ENCODE peak calls at places on chromosomes 12 and 14, in seven cellular contexts. E is fibroblast of lung, O is A549, C is breast epithelium, I is AG09309, Y is OCI-LY7, A is PC-9. N is an unnamed sample.

GRCh38 chr12:122842505-122843405 is 7.5 kb downstream of the HIP1R start:
- DNase-seq in E (no peak), O (no peak), C (no peak), I (no peak), Y (no peak), A (no peak), N (no peak)

GRCh38 chr14:106094654-106095189 is 568.3 kb downstream of the TMEM121 start:
- DNase-seq in E (no peak), O (peak; percentile 48), C (no peak), I (no peak), Y (no peak), A (no peak), N (no peak)

GRCh38 chr12:102441077-102441596 is 39.2 kb downstream of the IGF1 start:
- DNase-seq in E (no peak), O (no peak), C (no peak), I (no peak), Y (no peak), A (no peak), N (no peak)

GRCh38 chr12:120229071-120229582 is 28.2 kb upstream of the RPLP0 start:
- DNase-seq in E (no peak), O (peak; percentile 75), C (no peak), I (no peak), Y (peak; percentile 35), A (peak; percentile 63), N (no peak)

GRCh38 chr12:107130830-107131760 is 37.7 kb upstream of the CRY1 start:
- DNase-seq in E (no peak), O (no peak), C (no peak), I (no peak), Y (no peak), A (no peak), N (no peak)

GRCh38 chr14:36085861-36086260 is 90.7 kb downstream of the PTCSC3 start:
- DNase-seq in E (no peak), O (no peak), C (no peak), I (no peak), Y (no peak), A (no peak), N (no peak)

GRCh38 chr12:52058631-52059324 is 7.5 kb downstream of the NR4A1 start:
- DNase-seq in E (peak; percentile 47), O (peak; percentile 74), C (no peak), I (no peak), Y (no peak), A (no peak), N (no peak)

GRCh38 chr14:82388488-82388887 is 854.8 kb upstream of the SEL1L start:
- DNase-seq in E (no peak), O (no peak), C (no peak), I (no peak), Y (no peak), A (no peak), N (no peak)

GRCh38 chr14:80850197-80850814 is 91.2 kb downstream of the CEP128 start:
- DNase-seq in E (peak; percentile 76), O (peak; percentile 52), C (no peak), I (peak; percentile 7), Y (peak; percentile 41), A (no peak), N (peak; percentile 59)

GRCh38 chr14:67579040-67579439 is 21.0 kb downstream of the PIGH start:
- DNase-seq in E (no peak), O (no peak), C (no peak), I (no peak), Y (no peak), A (no peak), N (no peak)

GRCh38 chr14:50734950-50735697 is 67.0 kb upstream of the SAV1 start:
- DNase-seq in E (peak; percentile 21), O (no peak), C (no peak), I (no peak), Y (no peak), A (peak; percentile 86), N (peak; percentile 68)

GRCh38 chr12:69783365-69783764 is 41.7 kb upstream of the MYRFL start:
- DNase-seq in E (no peak), O (no peak), C (no peak), I (no peak), Y (no peak), A (no peak), N (peak; percentile 57)

GRCh38 chr14:49971156-49972141 is 78.6 kb downstream of the ARF6 start:
- DNase-seq in E (peak; percentile 84), O (no peak), C (no peak), I (no peak), Y (peak; percentile 97), A (no peak), N (no peak)

GRCh38 chr12:12890815-12891645 is at the start of gene GPRC5A:
- DNase-seq in E (peak; percentile 98), O (peak; percentile 99), C (peak; percentile 90), I (peak; percentile 83), Y (no peak), A (peak; percentile 96), N (peak; percentile 91)

GRCh38 chr12:104740668-104741067 is 217.4 kb downstream of the SLC41A2 start:
- DNase-seq in E (no peak), O (no peak), C (no peak), I (no peak), Y (peak; percentile 52), A (no peak), N (no peak)

GRCh38 chr12:102182635-102183034 is 15.0 kb downstream of the PMCH start:
- DNase-seq in E (no peak), O (no peak), C (no peak), I (no peak), Y (no peak), A (no peak), N (peak; percentile 18)

GRCh38 chr12:132508248-132508740 is 18.3 kb downstream of the FBRSL1 start:
- DNase-seq in E (no peak), O (no peak), C (no peak), I (no peak), Y (no peak), A (no peak), N (no peak)
- H3K4me3 ChIP-seq in E (no peak overlapping the region), O (no peak overlapping the region), C (no peak overlapping the region), I (no peak overlapping the region), Y (no peak overlapping the region), A (no peak overlapping the region), N (no peak overlapping the region)

DNA sequence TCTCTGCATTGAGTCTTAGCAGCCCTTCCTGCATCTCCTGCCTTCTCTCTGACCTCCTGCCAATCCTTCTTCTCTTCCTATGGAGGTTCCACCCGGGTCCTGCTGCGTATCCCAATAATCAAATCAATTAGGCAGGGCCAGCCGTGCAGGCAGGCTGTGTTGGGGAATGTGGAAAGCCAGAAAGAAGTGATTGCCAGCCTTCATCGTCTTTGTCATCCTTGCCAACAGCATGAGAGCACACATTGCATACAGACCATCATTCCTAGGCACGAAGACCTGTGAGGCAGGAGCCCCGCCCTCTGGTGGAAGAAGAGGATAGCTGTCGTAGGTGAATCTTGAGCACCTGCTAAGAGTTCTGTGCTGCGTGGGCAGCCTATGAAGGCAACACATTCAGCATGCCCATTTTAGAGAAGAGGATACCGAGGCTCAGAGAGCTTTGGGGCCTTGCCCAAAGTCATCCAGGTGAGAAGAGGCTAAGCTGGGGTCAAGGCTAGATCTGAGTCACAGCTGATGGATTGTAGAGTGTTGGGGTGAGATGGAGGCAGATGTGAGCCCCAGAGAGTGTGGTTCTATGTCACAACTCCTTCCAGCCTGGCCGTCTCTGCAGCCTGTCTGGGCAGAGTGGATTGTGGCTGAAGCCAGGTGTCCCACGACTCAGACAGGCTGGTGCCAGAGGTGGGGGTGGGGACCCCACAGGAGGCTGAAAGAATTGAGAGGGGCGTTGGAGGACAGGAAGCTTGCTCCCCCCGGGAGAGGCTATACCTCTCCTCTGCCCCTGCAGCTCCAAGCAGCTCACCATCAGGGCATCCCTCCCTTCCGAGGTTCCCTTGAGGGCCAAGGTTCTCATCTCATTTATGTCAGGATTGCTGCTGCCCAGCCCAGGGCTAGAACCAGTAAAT is 12.7 kb downstream of the C14orf132 start:
- DNase-seq in E (no peak), O (peak; percentile 27), C (no peak), I (no peak), Y (peak; percentile 64), A (no peak), N (peak; percentile 10)
- TF ChIP-seq CTCF in E (no peak), O (peak; percentile 37), C (no peak), I (no peak), Y (peak; percentile 78), A (peak; percentile 41), N (peak; percentile 41)

GRCh38 chr14:104373055-104373854 is 206.3 kb upstream of the C14orf180 start:
- DNase-seq in E (no peak), O (no peak), C (no peak), I (no peak), Y (no peak), A (no peak), N (no peak)

GRCh38 chr14:104372390-104373054 is 207.0 kb upstream of the C14orf180 start:
- DNase-seq in E (no peak), O (no peak), C (no peak), I (no peak), Y (no peak), A (no peak), N (no peak)

GRCh38 chr14:104370256-104370870 is 209.2 kb upstream of the C14orf180 start:
- DNase-seq in E (no peak), O (peak; percentile 49), C (no peak), I (no peak), Y (peak; percentile 13), A (no peak), N (no peak)

GRCh38 chr14:104371031-104371430 is 208.5 kb upstream of the C14orf180 start:
- DNase-seq in E (no peak), O (no peak), C (no peak), I (no peak), Y (no peak), A (no peak), N (no peak)

GRCh38 chr14:104371917-104372316 is 207.6 kb upstream of the C14orf180 start:
- DNase-seq in E (no peak), O (no peak), C (no peak), I (no peak), Y (no peak), A (no peak), N (no peak)
- H3K4me3 ChIP-seq in E (no peak overlapping the region), O (no peak overlapping the region), C (no peak overlapping the region), I (no peak overlapping the region), Y (no peak overlapping the region), A (no peak overlapping the region), N (no peak overlapping the region)

GRCh38 chr14:89017417-89017816 is 193.0 kb downstream of the TTC8 start:
- DNase-seq in E (no peak), O (no peak), C (no peak), I (no peak), Y (no peak), A (no peak), N (no peak)

GRCh38 chr14:89013098-89013504 is 188.7 kb downstream of the TTC8 start:
- DNase-seq in E (peak; percentile 44), O (peak; percentile 87), C (no peak), I (no peak), Y (peak; percentile 18), A (no peak), N (peak; percentile 68)

GRCh38 chr14:89013698-89014569 is 189.5 kb downstream of the TTC8 start:
- DNase-seq in E (no peak), O (no peak), C (no peak), I (no peak), Y (no peak), A (no peak), N (no peak)

GRCh38 chr14:89014570-89014847 is 190.1 kb downstream of the TTC8 start:
- DNase-seq in E (no peak), O (no peak), C (no peak), I (no peak), Y (no peak), A (no peak), N (no peak)

DNA sequence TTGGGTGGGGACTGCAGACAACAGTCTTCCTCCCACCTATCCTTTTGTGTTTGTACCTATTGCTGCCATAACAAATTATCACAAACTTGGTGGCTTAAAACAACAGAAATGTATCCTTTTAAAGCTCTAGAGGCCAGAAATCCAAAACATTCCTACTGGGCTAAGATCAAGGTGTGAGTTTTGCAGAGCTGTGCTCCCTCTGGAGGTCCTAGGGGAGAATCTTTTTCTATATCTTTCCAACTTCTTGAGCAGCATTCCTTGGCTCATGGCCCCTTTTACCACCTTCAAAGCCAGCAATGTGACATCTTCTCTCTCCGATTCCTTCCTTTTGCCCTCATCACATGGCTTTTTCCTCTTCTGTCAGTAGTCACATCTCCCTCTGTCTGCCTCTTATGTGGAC is 190.6 kb downstream of the TTC8 start:
- DNase-seq in E (peak; percentile 28), O (no peak), C (no peak), I (no peak), Y (no peak), A (no peak), N (no peak)
- TF ChIP-seq CTCF in E (peak; percentile 39), O (no peak), C (no peak), I (peak; percentile 23), Y (no peak), A (no peak), N (peak; percentile 14)

N was measured in epithelial cell of esophagus.